ENCODE peak calls at places on chromosomes 2 and 18, in nine cellular contexts. One of them, this sample, is unnamed.

GRCh38 chr2:41948397-41948763 is 99.4 kb upstream of the PKDCC start:
- DNase-seq in transverse colon: no peak
- DNase-seq in suprapubic skin: no peak
- DNase-seq in GM12878: no peak
- DNase-seq in sigmoid colon: no peak
- DNase-seq in A549: no peak
- DNase-seq in esophagus muscularis mucosa: no peak
- DNase-seq in stomach: no peak
- DNase-seq in SK-N-SH: no peak
- DNase-seq in this sample: no peak

GRCh38 chr2:170277943-170278342 is 100.0 kb downstream of the MYO3B start:
- DNase-seq in sigmoid colon: no peak
- DNase-seq in suprapubic skin: no peak
- DNase-seq in esophagus muscularis mucosa: no peak
- DNase-seq in GM12878: no peak
- DNase-seq in A549: no peak
- DNase-seq in transverse colon: no peak
- DNase-seq in stomach: no peak
- DNase-seq in SK-N-SH: no peak
- DNase-seq in this sample: no peak

GRCh38 chr2:231614559-231615057 is 21.9 kb downstream of the TEX44 start:
- DNase-seq in sigmoid colon: no peak
- DNase-seq in SK-N-SH: peak
- DNase-seq in GM12878: no peak
- DNase-seq in A549: no peak
- DNase-seq in esophagus muscularis mucosa: no peak
- DNase-seq in stomach: peak
- DNase-seq in suprapubic skin: peak
- DNase-seq in transverse colon: no peak
- DNase-seq in this sample: peak

GRCh38 chr2:195592101-195592500 is 64.9 kb upstream of the SLC39A10 start:
- DNase-seq in GM12878: no peak
- DNase-seq in suprapubic skin: no peak
- DNase-seq in transverse colon: no peak
- DNase-seq in A549: no peak
- DNase-seq in esophagus muscularis mucosa: no peak
- DNase-seq in stomach: no peak
- DNase-seq in SK-N-SH: no peak
- DNase-seq in sigmoid colon: no peak
- DNase-seq in this sample: no peak

GRCh38 chr2:30457316-30457715 is 10.3 kb downstream of the LCLAT1 start:
- DNase-seq in esophagus muscularis mucosa: no peak
- DNase-seq in SK-N-SH: no peak
- DNase-seq in transverse colon: no peak
- DNase-seq in stomach: no peak
- DNase-seq in suprapubic skin: no peak
- DNase-seq in GM12878: no peak
- DNase-seq in A549: no peak
- DNase-seq in sigmoid colon: no peak
- DNase-seq in this sample: no peak

GRCh38 chr2:67451086-67451832 is 54.1 kb downstream of the ETAA1 start:
- DNase-seq in suprapubic skin: no peak
- DNase-seq in sigmoid colon: no peak
- DNase-seq in SK-N-SH: no peak
- DNase-seq in esophagus muscularis mucosa: no peak
- DNase-seq in A549: peak
- DNase-seq in stomach: peak
- DNase-seq in GM12878: no peak
- DNase-seq in transverse colon: no peak
- DNase-seq in this sample: no peak

GRCh38 chr18:49959176-49959575 is 145.8 kb upstream of the ACAA2 start:
- DNase-seq in sigmoid colon: no peak
- DNase-seq in A549: no peak
- DNase-seq in esophagus muscularis mucosa: no peak
- DNase-seq in suprapubic skin: no peak
- DNase-seq in SK-N-SH: no peak
- DNase-seq in GM12878: peak
- DNase-seq in transverse colon: no peak
- DNase-seq in stomach: no peak
- DNase-seq in this sample: no peak

GRCh38 chr2:102085238-102085637 is 57.3 kb upstream of the IL1R1 start:
- DNase-seq in SK-N-SH: no peak
- DNase-seq in sigmoid colon: no peak
- DNase-seq in esophagus muscularis mucosa: no peak
- DNase-seq in transverse colon: no peak
- DNase-seq in A549: no peak
- DNase-seq in suprapubic skin: no peak
- DNase-seq in stomach: no peak
- DNase-seq in GM12878: no peak
- DNase-seq in this sample: no peak

GRCh38 chr2:119760876-119761275 is 1.2 kb downstream of the PTPN4 start:
- DNase-seq in transverse colon: no peak
- DNase-seq in GM12878: no peak
- DNase-seq in A549: peak
- DNase-seq in suprapubic skin: no peak
- DNase-seq in stomach: no peak
- DNase-seq in esophagus muscularis mucosa: no peak
- DNase-seq in SK-N-SH: no peak
- DNase-seq in sigmoid colon: no peak
- DNase-seq in this sample: no peak

GRCh38 chr2:233251306-233252116 is at the start of gene ATG16L1:
- DNase-seq in SK-N-SH: peak
- DNase-seq in stomach: peak
- DNase-seq in A549: peak
- DNase-seq in esophagus muscularis mucosa: peak
- DNase-seq in suprapubic skin: peak
- DNase-seq in GM12878: peak
- DNase-seq in transverse colon: peak
- DNase-seq in sigmoid colon: peak
- DNase-seq in this sample: peak

GRCh38 chr2:207754498-207755383 is 15.0 kb downstream of the FZD5 start:
- DNase-seq in stomach: no peak
- DNase-seq in sigmoid colon: no peak
- DNase-seq in transverse colon: no peak
- DNase-seq in SK-N-SH: no peak
- DNase-seq in esophagus muscularis mucosa: no peak
- DNase-seq in GM12878: no peak
- DNase-seq in suprapubic skin: no peak
- DNase-seq in A549: no peak
- DNase-seq in this sample: no peak

GRCh38 chr2:48415765-48416515 is 114.0 kb upstream of the STON1 start:
- DNase-seq in sigmoid colon: no peak
- DNase-seq in SK-N-SH: no peak
- DNase-seq in suprapubic skin: no peak
- DNase-seq in GM12878: no peak
- DNase-seq in A549: no peak
- DNase-seq in transverse colon: no peak
- DNase-seq in stomach: no peak
- DNase-seq in esophagus muscularis mucosa: no peak
- DNase-seq in this sample: no peak

GRCh38 chr18:38368886-38369285 is 803.3 kb upstream of the CELF4 start:
- DNase-seq in A549: no peak
- DNase-seq in SK-N-SH: no peak
- DNase-seq in suprapubic skin: no peak
- DNase-seq in GM12878: no peak
- DNase-seq in transverse colon: no peak
- DNase-seq in stomach: no peak
- DNase-seq in esophagus muscularis mucosa: no peak
- DNase-seq in sigmoid colon: no peak
- DNase-seq in this sample: no peak

GRCh38 chr2:74747411-74748080 is 86.4 kb upstream of the HK2 start:
- DNase-seq in transverse colon: no peak
- DNase-seq in GM12878: no peak
- DNase-seq in A549: no peak
- DNase-seq in esophagus muscularis mucosa: peak
- DNase-seq in suprapubic skin: no peak
- DNase-seq in SK-N-SH: no peak
- DNase-seq in sigmoid colon: no peak
- DNase-seq in stomach: no peak
- DNase-seq in this sample: peak

GRCh38 chr2:170932166-170932565 is 3.1 kb downstream of the GORASP2 start:
- DNase-seq in A549: no peak
- DNase-seq in esophagus muscularis mucosa: no peak
- DNase-seq in SK-N-SH: no peak
- DNase-seq in stomach: no peak
- DNase-seq in sigmoid colon: no peak
- DNase-seq in suprapubic skin: no peak
- DNase-seq in GM12878: no peak
- DNase-seq in transverse colon: no peak
- DNase-seq in this sample: no peak

GRCh38 chr18:52615321-52615720 is 275.3 kb downstream of the DCC start:
- DNase-seq in transverse colon: no peak
- DNase-seq in stomach: no peak
- DNase-seq in suprapubic skin: no peak
- DNase-seq in sigmoid colon: no peak
- DNase-seq in GM12878: no peak
- DNase-seq in esophagus muscularis mucosa: no peak
- DNase-seq in SK-N-SH: no peak
- DNase-seq in A549: no peak
- DNase-seq in this sample: no peak

GRCh38 chr2:238097988-238098853 is 1.9 kb upstream of the ESPNL start:
- DNase-seq in A549: peak
- DNase-seq in SK-N-SH: peak
- DNase-seq in sigmoid colon: no peak
- DNase-seq in esophagus muscularis mucosa: peak
- DNase-seq in stomach: peak
- DNase-seq in GM12878: no peak
- DNase-seq in suprapubic skin: no peak
- DNase-seq in transverse colon: peak
- DNase-seq in this sample: no peak

GRCh38 chr18:7812431-7813063 is 245.4 kb downstream of the PTPRM start:
- DNase-seq in GM12878: no peak
- DNase-seq in A549: no peak
- DNase-seq in sigmoid colon: no peak
- DNase-seq in stomach: no peak
- DNase-seq in esophagus muscularis mucosa: no peak
- DNase-seq in transverse colon: no peak
- DNase-seq in SK-N-SH: no peak
- DNase-seq in suprapubic skin: no peak
- DNase-seq in this sample: no peak

GRCh38 chr2:160208662-160209229 is 8.7 kb upstream of the ITGB6 start:
- DNase-seq in GM12878: no peak
- DNase-seq in stomach: no peak
- DNase-seq in suprapubic skin: no peak
- DNase-seq in transverse colon: no peak
- DNase-seq in A549: no peak
- DNase-seq in sigmoid colon: no peak
- DNase-seq in esophagus muscularis mucosa: no peak
- DNase-seq in SK-N-SH: no peak
- DNase-seq in this sample: no peak

GRCh38 chr2:203327582-203327917 is 644 bp upstream of the ABI2 start:
- DNase-seq in SK-N-SH: peak
- DNase-seq in A549: peak
- DNase-seq in transverse colon: no peak
- DNase-seq in suprapubic skin: no peak
- DNase-seq in stomach: no peak
- DNase-seq in sigmoid colon: no peak
- DNase-seq in GM12878: no peak
- DNase-seq in esophagus muscularis mucosa: no peak
- DNase-seq in this sample: no peak

GRCh38 chr2:214537929-214538328 is 127.1 kb downstream of the VWC2L start:
- DNase-seq in stomach: no peak
- DNase-seq in GM12878: no peak
- DNase-seq in suprapubic skin: no peak
- DNase-seq in transverse colon: no peak
- DNase-seq in esophagus muscularis mucosa: no peak
- DNase-seq in A549: no peak
- DNase-seq in sigmoid colon: no peak
- DNase-seq in SK-N-SH: no peak
- DNase-seq in this sample: no peak

GRCh38 chr2:214542251-214542650 is 131.4 kb downstream of the VWC2L start:
- DNase-seq in A549: no peak
- DNase-seq in SK-N-SH: no peak
- DNase-seq in esophagus muscularis mucosa: no peak
- DNase-seq in suprapubic skin: no peak
- DNase-seq in sigmoid colon: no peak
- DNase-seq in GM12878: no peak
- DNase-seq in stomach: no peak
- DNase-seq in transverse colon: no peak
- DNase-seq in this sample: no peak

GRCh38 chr2:214533511-214533910 is 122.7 kb downstream of the VWC2L start:
- DNase-seq in sigmoid colon: no peak
- DNase-seq in transverse colon: no peak
- DNase-seq in suprapubic skin: no peak
- DNase-seq in GM12878: no peak
- DNase-seq in stomach: no peak
- DNase-seq in A549: no peak
- DNase-seq in SK-N-SH: no peak
- DNase-seq in esophagus muscularis mucosa: no peak
- DNase-seq in this sample: no peak

GRCh38 chr2:214536625-214537024 is 125.8 kb downstream of the VWC2L start:
- DNase-seq in SK-N-SH: no peak
- DNase-seq in stomach: no peak
- DNase-seq in esophagus muscularis mucosa: no peak
- DNase-seq in GM12878: no peak
- DNase-seq in A549: no peak
- DNase-seq in transverse colon: no peak
- DNase-seq in suprapubic skin: no peak
- DNase-seq in sigmoid colon: no peak
- DNase-seq in this sample: no peak
- TF ChIP-seq EP300 in SK-N-SH: no peak
- TF ChIP-seq EP300 in stomach: no peak
- TF ChIP-seq EP300 in esophagus muscularis mucosa: no peak
- TF ChIP-seq EP300 in GM12878: no peak
- TF ChIP-seq EP300 in A549: no peak
- TF ChIP-seq EP300 in transverse colon: no peak
- TF ChIP-seq EP300 in suprapubic skin: no peak
- TF ChIP-seq EP300 in sigmoid colon: no peak
- TF ChIP-seq EP300 in this sample: no peak

GRCh38 chr2:156333951-156334495 is 1.5 kb upstream of the NR4A2 start:
- DNase-seq in SK-N-SH: peak
- DNase-seq in sigmoid colon: peak
- DNase-seq in stomach: peak
- DNase-seq in esophagus muscularis mucosa: no peak
- DNase-seq in transverse colon: peak
- DNase-seq in GM12878: no peak
- DNase-seq in suprapubic skin: peak
- DNase-seq in A549: no peak
- DNase-seq in this sample: peak
- TF ChIP-seq CTCF in SK-N-SH: no peak
- TF ChIP-seq CTCF in sigmoid colon: no peak
- TF ChIP-seq CTCF in stomach: no peak
- TF ChIP-seq CTCF in esophagus muscularis mucosa: no peak
- TF ChIP-seq CTCF in transverse colon: peak
- TF ChIP-seq CTCF in GM12878: no peak
- TF ChIP-seq CTCF in suprapubic skin: no peak
- TF ChIP-seq CTCF in A549: no peak
- TF ChIP-seq CTCF in this sample: peak

GRCh38 chr2:128436498-128437180 is 118.0 kb upstream of the HS6ST1 start:
- DNase-seq in GM12878: no peak
- DNase-seq in A549: no peak
- DNase-seq in stomach: no peak
- DNase-seq in transverse colon: no peak
- DNase-seq in esophagus muscularis mucosa: no peak
- DNase-seq in sigmoid colon: no peak
- DNase-seq in SK-N-SH: no peak
- DNase-seq in suprapubic skin: peak
- DNase-seq in this sample: no peak
- TF ChIP-seq EP300 in GM12878: no peak
- TF ChIP-seq EP300 in A549: no peak
- TF ChIP-seq EP300 in stomach: no peak
- TF ChIP-seq EP300 in transverse colon: no peak
- TF ChIP-seq EP300 in esophagus muscularis mucosa: no peak
- TF ChIP-seq EP300 in sigmoid colon: no peak
- TF ChIP-seq EP300 in SK-N-SH: no peak
- TF ChIP-seq EP300 in suprapubic skin: no peak
- TF ChIP-seq EP300 in this sample: no peak

GRCh38 chr18:75130591-75131274 is 78.2 kb downstream of the PTGR3 start:
- DNase-seq in SK-N-SH: peak
- DNase-seq in GM12878: no peak
- DNase-seq in sigmoid colon: no peak
- DNase-seq in A549: no peak
- DNase-seq in esophagus muscularis mucosa: no peak
- DNase-seq in stomach: no peak
- DNase-seq in suprapubic skin: peak
- DNase-seq in transverse colon: no peak
- DNase-seq in this sample: no peak
- TF ChIP-seq CTCF in SK-N-SH: peak
- TF ChIP-seq CTCF in GM12878: no peak
- TF ChIP-seq CTCF in sigmoid colon: no peak
- TF ChIP-seq CTCF in A549: no peak
- TF ChIP-seq CTCF in esophagus muscularis mucosa: peak
- TF ChIP-seq CTCF in stomach: no peak
- TF ChIP-seq CTCF in suprapubic skin: no peak
- TF ChIP-seq CTCF in transverse colon: no peak
- TF ChIP-seq CTCF in this sample: no peak

This sample was measured in ovary.